ENCODE peak calls at places on chromosomes 4 and X, in five cellular contexts. V is MM.1S, C is upper lobe of right lung, L is thyroid gland, N is left ventricle myocardium inferior. M is an unnamed sample. For H3K36me3, the result is how much of the 10 kb centered on the place peaks cover.

GRCh38 chr4:122960298-122960985 is 38.0 kb upstream of the NUDT6 start:
- DNase-seq in L (no peak), N (no peak), V (no peak), C (no peak), M (no peak)

GRCh38 chr4:159508917-159509500 is 406.1 kb downstream of the RAPGEF2 start:
- DNase-seq in L (no peak), N (no peak), V (no peak), C (no peak), M (no peak)

GRCh38 chr4:18202510-18202909 is 181.0 kb upstream of the LCORL start:
- DNase-seq in C (no peak), V (no peak), N (no peak), L (no peak), M (no peak)

GRCh38 chr4:93203708-93204107 is 624.8 kb upstream of the ATOH1 start:
- DNase-seq in V (no peak), L (no peak), N (no peak), C (no peak), M (peak)

GRCh38 chr4:174749091-174749490 is 80.0 kb downstream of the GLRA3 start:
- DNase-seq in L (no peak), V (no peak), N (no peak), C (no peak), M (no peak)

GRCh38 chr4:76195326-76195725 is 18.3 kb downstream of the SCARB2 start:
- DNase-seq in V (no peak), C (no peak), L (peak), N (no peak), M (no peak)

GRCh38 chr4:52253025-52253424 is 201.9 kb downstream of the SPATA18 start:
- DNase-seq in C (no peak), N (no peak), V (no peak), L (no peak), M (no peak)

GRCh38 chrX:32408389-32408788 is 803.0 kb downstream of the DMD start:
- DNase-seq in V (peak), C (no peak), L (peak), N (no peak), M (no peak)

GRCh38 chr4:168655182-168655581 is 158.3 kb downstream of the PALLD start:
- DNase-seq in L (no peak), V (peak), C (no peak), N (no peak), M (no peak)

GRCh38 chr4:143653031-143653430 is 47.4 kb downstream of the FREM3 start:
- DNase-seq in N (no peak), C (no peak), V (no peak), L (no peak), M (no peak)

GRCh38 chrX:103215037-103215767 is at the start of gene BEX4:
- DNase-seq in C (peak), V (peak), L (peak), N (peak), M (peak)

GRCh38 chr4:34108456-34108855 is 2135.9 kb downstream of the ARAP2 start:
- DNase-seq in C (no peak), N (no peak), L (no peak), V (no peak), M (no peak)

GRCh38 chrX:39000802-39001201 is 199.5 kb downstream of the MID1IP1 start:
- DNase-seq in N (no peak), C (no peak), L (no peak), V (no peak), M (no peak)

GRCh38 chrX:15745179-15745578 is 7.1 kb downstream of the CA5B start:
- DNase-seq in N (no peak), L (no peak), C (no peak), V (no peak), M (no peak)

GRCh38 chrX:153983321-153983729 is 10.8 kb downstream of the TMEM187 start:
- DNase-seq in V (no peak), C (no peak), N (no peak), L (no peak), M (no peak)

GRCh38 chr4:109408711-109409110 is 24.9 kb upstream of the SEC24B start:
- DNase-seq in N (no peak), L (no peak), C (no peak), V (no peak), M (no peak)

DNA sequence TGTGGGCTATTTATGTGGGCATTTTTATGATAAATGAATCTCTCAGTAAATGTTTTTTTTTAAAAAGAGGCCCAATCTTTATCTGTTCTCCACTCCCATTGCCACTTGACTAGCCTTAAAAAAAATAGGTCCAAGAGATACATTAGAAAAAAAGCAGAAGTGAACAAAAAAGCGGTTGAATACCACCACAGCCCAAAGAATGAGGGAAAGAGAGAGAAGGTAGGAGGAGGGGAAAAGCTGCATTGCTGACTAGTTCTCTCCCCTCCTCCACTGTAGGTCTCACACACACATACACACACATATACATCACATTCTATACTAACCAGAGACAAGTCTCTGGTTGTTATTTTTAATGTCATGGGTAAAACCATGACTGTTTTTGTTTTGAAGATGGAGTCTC is 95.8 kb upstream of the IL13RA1 start:
- DNase-seq in L (no peak), C (no peak), V (no peak), N (no peak), M (no peak)
- H3K36me3 ChIP-seq in L (under half), C (under half), V (under half), N (under half), M (under half)

GRCh38 chr4:6732441-6733357 is 16.7 kb downstream of the BLOC1S4 start:
- DNase-seq in V (no peak), C (peak), L (peak), N (peak), M (no peak)
- TF ChIP-seq CTCF in V (no peak), C (no peak), L (no peak), N (no peak), M (no peak)

DNA sequence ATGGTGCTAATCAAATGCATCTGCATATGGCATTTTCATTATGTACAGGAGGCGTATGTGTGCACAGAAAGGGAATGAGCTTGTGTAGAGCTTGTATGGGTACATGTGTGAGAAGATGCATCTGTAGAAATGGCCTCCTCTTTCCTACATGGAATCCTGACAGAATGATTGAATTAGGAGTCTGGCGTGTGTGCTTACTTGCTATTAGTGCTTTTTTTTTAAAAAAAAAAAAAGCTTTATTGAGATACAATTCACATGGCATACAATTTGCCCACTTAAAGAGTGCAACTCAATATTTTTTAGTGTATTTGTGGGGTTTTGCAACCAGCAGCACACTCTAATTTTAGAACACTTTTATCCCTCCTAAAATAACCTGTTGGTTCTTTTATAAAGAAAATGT is 66.1 kb downstream of the TMEM131L start:
- DNase-seq in N (no peak), L (no peak), C (no peak), V (no peak), M (no peak)
- H3K36me3 ChIP-seq in N (under half), L (under half), C (under half), V (under half), M (under half)

GRCh38 chrX:19005909-19006308 is 22.0 kb upstream of the PHKA2 start:
- DNase-seq in L (no peak), N (no peak), V (no peak), C (no peak), M (no peak)
- TF ChIP-seq CTCF in L (no peak), N (no peak), V (no peak), C (no peak), M (no peak)

DNA sequence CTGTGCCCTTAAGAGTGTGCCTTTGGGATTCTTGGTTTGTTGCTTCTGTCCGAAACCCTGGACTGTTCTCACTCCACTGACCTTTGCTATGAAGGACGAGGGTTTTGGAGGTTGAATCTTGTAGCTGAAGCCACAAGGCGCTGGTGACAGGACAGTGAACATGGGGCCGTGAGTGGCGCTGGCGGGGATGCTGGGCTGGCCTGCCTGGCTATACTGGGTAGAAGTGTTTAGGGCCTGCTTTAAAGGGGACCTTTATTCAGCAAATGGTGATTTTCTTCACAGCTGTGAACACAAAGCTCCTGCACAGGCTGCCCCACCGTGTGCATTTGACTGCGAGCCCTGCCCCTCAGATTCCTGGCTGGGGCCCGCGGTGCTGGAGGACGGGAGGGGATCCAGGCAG is 27.1 kb upstream of the TADA2B start:
- DNase-seq in L (no peak), N (no peak), V (no peak), C (no peak), M (no peak)
- H3K36me3 ChIP-seq in L (under half), N (half or more), V (under half), C (half or more), M (under half)

GRCh38 chr4:153778383-153778782 is 10.5 kb downstream of the SFRP2 start:
- DNase-seq in C (no peak), L (no peak), V (no peak), N (no peak), M (no peak)

GRCh38 chr4:153777421-153777820 is 11.5 kb downstream of the SFRP2 start:
- DNase-seq in N (no peak), V (no peak), C (no peak), L (no peak), M (no peak)

GRCh38 chr4:153771058-153771457 is 11.2 kb upstream of the RNF175 start:
- DNase-seq in L (no peak), N (no peak), V (no peak), C (no peak), M (no peak)

GRCh38 chr4:153776601-153777000 is 12.3 kb downstream of the SFRP2 start:
- DNase-seq in V (no peak), N (no peak), L (no peak), C (no peak), M (no peak)

GRCh38 chr4:153773236-153773690 is 13.4 kb upstream of the RNF175 start:
- DNase-seq in L (no peak), V (no peak), C (no peak), N (no peak), M (peak)
- TF ChIP-seq CTCF in L (no peak), V (no peak), C (no peak), N (no peak), M (peak)

GRCh38 chr4:10094841-10095240 is 21.8 kb downstream of the WDR1 start:
- DNase-seq in L (no peak), V (no peak), C (no peak), N (no peak), M (no peak)
- H3K36me3 ChIP-seq in L (half or more), V (under half), C (half or more), N (half or more), M (under half)

GRCh38 chrX:150052226-150052625 is 113.9 kb upstream of the EOLA2 start:
- DNase-seq in C (no peak), V (no peak), N (no peak), L (no peak), M (no peak)
- TF ChIP-seq CTCF in C (no peak), V (no peak), N (no peak), L (no peak), M (no peak)

M was measured in neural progenitor cell.